ENCODE peak calls at places on chromosomes 11 and 22, in seven cellular contexts. Z, O, G, A, E, K and B are unnamed samples.

GRCh38 chr11:3684787-3685186 is 13.6 kb upstream of the CHRNA10 start:
- DNase-seq in Z (no peak), O (no peak), G (no peak), A (no peak), E (no peak), K (no peak), B (no peak)

GRCh38 chr22:16800358-16800757 is 24.9 kb downstream of the XKR3 start:
- DNase-seq in Z (no peak), O (no peak), G (no peak), A (no peak), E (no peak), K (no peak), B (no peak)

GRCh38 chr22:31344369-31345330 is 1.5 kb downstream of the PATZ1 start:
- DNase-seq in Z (no peak), O (no peak), G (peak), A (peak), E (no peak), K (no peak), B (peak)

GRCh38 chr22:27990451-27990840 is 71.4 kb upstream of the PITPNB start:
- DNase-seq in Z (no peak), O (no peak), G (no peak), A (no peak), E (no peak), K (no peak), B (no peak)

GRCh38 chr11:43268786-43269185 is 43.0 kb upstream of the API5 start:
- DNase-seq in Z (no peak), O (no peak), G (no peak), A (no peak), E (no peak), K (no peak), B (no peak)

GRCh38 chr22:24437820-24438328 is 10.5 kb downstream of the ADORA2A start:
- DNase-seq in Z (no peak), O (no peak), G (peak), A (no peak), E (no peak), K (peak), B (no peak)

GRCh38 chr11:12167098-12167999 is 57.0 kb downstream of the MICAL2 start:
- DNase-seq in Z (no peak), O (peak), G (no peak), A (no peak), E (peak), K (peak), B (no peak)

GRCh38 chr11:31870609-31871309 is 59.6 kb upstream of the PAX6 start:
- DNase-seq in Z (no peak), O (no peak), G (peak), A (peak), E (peak), K (peak), B (peak)

GRCh38 chr22:23763579-23764331 is 965 bp downstream of the C22orf15 start:
- DNase-seq in Z (peak), O (no peak), G (no peak), A (no peak), E (no peak), K (no peak), B (no peak)

GRCh38 chr22:33918676-33919590 is 1.3 kb downstream of the LARGE1 start:
- DNase-seq in Z (no peak), O (no peak), G (no peak), A (no peak), E (no peak), K (no peak), B (no peak)

GRCh38 chr22:46056169-46057041 is 79.4 kb upstream of the WNT7B start:
- DNase-seq in Z (peak), O (peak), G (peak), A (no peak), E (no peak), K (peak), B (peak)

GRCh38 chr11:8242113-8242475 is 21.6 kb downstream of the LMO1 start:
- DNase-seq in Z (no peak), O (no peak), G (no peak), A (no peak), E (no peak), K (no peak), B (no peak)

GRCh38 chr22:44146088-44146861 is 34.5 kb upstream of the PARVG start:
- DNase-seq in Z (no peak), O (no peak), G (no peak), A (no peak), E (no peak), K (no peak), B (no peak)

GRCh38 chr22:36900880-36901279 is 12.5 kb upstream of the CSF2RB start:
- DNase-seq in Z (no peak), O (no peak), G (no peak), A (no peak), E (no peak), K (no peak), B (no peak)

GRCh38 chr11:96748639-96749370 is 359.0 kb downstream of the JRKL start:
- DNase-seq in Z (no peak), O (no peak), G (no peak), A (no peak), E (peak), K (peak), B (no peak)

GRCh38 chr22:39089928-39090327 is 7.1 kb upstream of the APOBEC3H start:
- DNase-seq in Z (no peak), O (no peak), G (no peak), A (no peak), E (no peak), K (no peak), B (no peak)

GRCh38 chr11:119263352-119263940 is 53.5 kb downstream of the MCAM start:
- DNase-seq in Z (no peak), O (no peak), G (no peak), A (no peak), E (no peak), K (no peak), B (no peak)

GRCh38 chr11:31651822-31652221 is 142.3 kb downstream of the ELP4 start:
- DNase-seq in Z (no peak), O (no peak), G (no peak), A (no peak), E (no peak), K (no peak), B (no peak)

GRCh38 chr11:81497202-81497804 is 1236.4 kb downstream of the FAM181B start:
- DNase-seq in Z (no peak), O (no peak), G (no peak), A (no peak), E (peak), K (peak), B (peak)

GRCh38 chr11:73236879-73237278 is 18.8 kb downstream of the P2RY2 start:
- DNase-seq in Z (no peak), O (no peak), G (peak), A (no peak), E (peak), K (no peak), B (peak)

GRCh38 chr22:35736166-35736565 is 18.5 kb downstream of the APOL5 start:
- DNase-seq in Z (no peak), O (no peak), G (no peak), A (no peak), E (no peak), K (no peak), B (no peak)

GRCh38 chr11:123103326-123103980 is 41.5 kb upstream of the HSPA8 start:
- DNase-seq in Z (peak), O (no peak), G (no peak), A (peak), E (peak), K (peak), B (peak)

GRCh38 chr22:46965552-46966494 is 203.4 kb downstream of the TBC1D22A start:
- DNase-seq in Z (no peak), O (no peak), G (peak), A (no peak), E (no peak), K (no peak), B (no peak)

GRCh38 chr11:73185680-73186293 is 32.3 kb upstream of the P2RY2 start:
- DNase-seq in Z (no peak), O (peak), G (peak), A (no peak), E (peak), K (peak), B (no peak)

GRCh38 chr11:129209891-129210830 is 18.0 kb upstream of the ARHGAP32 start:
- DNase-seq in Z (no peak), O (no peak), G (no peak), A (no peak), E (no peak), K (no peak), B (no peak)

GRCh38 chr11:78350101-78350645 is 67.4 kb downstream of the GAB2 start:
- DNase-seq in Z (no peak), O (no peak), G (no peak), A (no peak), E (no peak), K (no peak), B (no peak)

GRCh38 chr22:30206964-30207363 is 39.6 kb downstream of the LIF start:
- DNase-seq in Z (peak), O (peak), G (peak), A (peak), E (peak), K (peak), B (peak)